ENCODE peak calls at places on chromosomes 7 and 10, in five cellular contexts. One of them, this sample, is unnamed.

GRCh38 chr7:66504131-66504530 is 124.5 kb upstream of the KCTD7 start:
- DNase-seq in stimulated activated CD4-positive, alpha-beta T cell treated with anti-CD3 and anti-CD28 coated beads, Interleukin-1b, Interleukin-23, amount 100 ng/mL, for 4 hours: no peak
- DNase-seq in NCI-H2171: no peak
- DNase-seq in H7: peak
- DNase-seq in progenitor cell of endocrine pancreas: no peak
- DNase-seq in this sample: no peak

GRCh38 chr7:138871691-138872090 is 73.7 kb upstream of the ATP6V0A4 start:
- DNase-seq in progenitor cell of endocrine pancreas: no peak
- DNase-seq in NCI-H2171: no peak
- DNase-seq in H7: no peak
- DNase-seq in stimulated activated CD4-positive, alpha-beta T cell treated with anti-CD3 and anti-CD28 coated beads, Interleukin-1b, Interleukin-23, amount 100 ng/mL, for 4 hours: no peak
- DNase-seq in this sample: no peak

GRCh38 chr10:60661627-60662026 is 116.7 kb upstream of the CDK1 start:
- DNase-seq in H7: no peak
- DNase-seq in stimulated activated CD4-positive, alpha-beta T cell treated with anti-CD3 and anti-CD28 coated beads, Interleukin-1b, Interleukin-23, amount 100 ng/mL, for 4 hours: no peak
- DNase-seq in progenitor cell of endocrine pancreas: no peak
- DNase-seq in NCI-H2171: no peak
- DNase-seq in this sample: no peak

GRCh38 chr10:4807803-4808507 is 18.1 kb upstream of the AKR1E2 start:
- DNase-seq in progenitor cell of endocrine pancreas: no peak
- DNase-seq in H7: no peak
- DNase-seq in stimulated activated CD4-positive, alpha-beta T cell treated with anti-CD3 and anti-CD28 coated beads, Interleukin-1b, Interleukin-23, amount 100 ng/mL, for 4 hours: no peak
- DNase-seq in NCI-H2171: no peak
- DNase-seq in this sample: no peak

GRCh38 chr7:149459540-149460433 is 1.1 kb downstream of the ZNF777 start:
- DNase-seq in stimulated activated CD4-positive, alpha-beta T cell treated with anti-CD3 and anti-CD28 coated beads, Interleukin-1b, Interleukin-23, amount 100 ng/mL, for 4 hours: no peak
- DNase-seq in H7: peak
- DNase-seq in progenitor cell of endocrine pancreas: no peak
- DNase-seq in NCI-H2171: no peak
- DNase-seq in this sample: peak

GRCh38 chr10:99008106-99008505 is 227.5 kb downstream of the HPSE2 start:
- DNase-seq in H7: no peak
- DNase-seq in NCI-H2171: no peak
- DNase-seq in progenitor cell of endocrine pancreas: no peak
- DNase-seq in stimulated activated CD4-positive, alpha-beta T cell treated with anti-CD3 and anti-CD28 coated beads, Interleukin-1b, Interleukin-23, amount 100 ng/mL, for 4 hours: no peak
- DNase-seq in this sample: no peak

GRCh38 chr10:29713450-29713849 is 78.7 kb upstream of the SVIL start:
- DNase-seq in H7: no peak
- DNase-seq in stimulated activated CD4-positive, alpha-beta T cell treated with anti-CD3 and anti-CD28 coated beads, Interleukin-1b, Interleukin-23, amount 100 ng/mL, for 4 hours: no peak
- DNase-seq in progenitor cell of endocrine pancreas: no peak
- DNase-seq in NCI-H2171: no peak
- DNase-seq in this sample: no peak

GRCh38 chr10:73773152-73773879 is 8.5 kb upstream of the CHCHD1 start:
- DNase-seq in H7: no peak
- DNase-seq in progenitor cell of endocrine pancreas: no peak
- DNase-seq in NCI-H2171: no peak
- DNase-seq in stimulated activated CD4-positive, alpha-beta T cell treated with anti-CD3 and anti-CD28 coated beads, Interleukin-1b, Interleukin-23, amount 100 ng/mL, for 4 hours: no peak
- DNase-seq in this sample: no peak

GRCh38 chr10:16717617-16718395 is 99.4 kb downstream of the RSU1 start:
- DNase-seq in NCI-H2171: no peak
- DNase-seq in progenitor cell of endocrine pancreas: no peak
- DNase-seq in H7: no peak
- DNase-seq in stimulated activated CD4-positive, alpha-beta T cell treated with anti-CD3 and anti-CD28 coated beads, Interleukin-1b, Interleukin-23, amount 100 ng/mL, for 4 hours: no peak
- DNase-seq in this sample: no peak

GRCh38 chr10:107548301-107548700 is 383.8 kb upstream of the SORCS1 start:
- DNase-seq in H7: peak
- DNase-seq in progenitor cell of endocrine pancreas: no peak
- DNase-seq in NCI-H2171: no peak
- DNase-seq in stimulated activated CD4-positive, alpha-beta T cell treated with anti-CD3 and anti-CD28 coated beads, Interleukin-1b, Interleukin-23, amount 100 ng/mL, for 4 hours: no peak
- DNase-seq in this sample: no peak

GRCh38 chr10:92897916-92898315 is 49.6 kb downstream of the EXOC6 start:
- DNase-seq in stimulated activated CD4-positive, alpha-beta T cell treated with anti-CD3 and anti-CD28 coated beads, Interleukin-1b, Interleukin-23, amount 100 ng/mL, for 4 hours: no peak
- DNase-seq in NCI-H2171: no peak
- DNase-seq in H7: no peak
- DNase-seq in progenitor cell of endocrine pancreas: no peak
- DNase-seq in this sample: no peak

GRCh38 chr7:25647007-25647406 is 418.7 kb upstream of the NPVF start:
- DNase-seq in stimulated activated CD4-positive, alpha-beta T cell treated with anti-CD3 and anti-CD28 coated beads, Interleukin-1b, Interleukin-23, amount 100 ng/mL, for 4 hours: no peak
- DNase-seq in progenitor cell of endocrine pancreas: no peak
- DNase-seq in H7: no peak
- DNase-seq in NCI-H2171: no peak
- DNase-seq in this sample: no peak

GRCh38 chr7:55504093-55504859 is 68.0 kb downstream of the VOPP1 start:
- DNase-seq in NCI-H2171: no peak
- DNase-seq in H7: no peak
- DNase-seq in stimulated activated CD4-positive, alpha-beta T cell treated with anti-CD3 and anti-CD28 coated beads, Interleukin-1b, Interleukin-23, amount 100 ng/mL, for 4 hours: no peak
- DNase-seq in progenitor cell of endocrine pancreas: no peak
- DNase-seq in this sample: no peak

GRCh38 chr7:117158941-117159705 is 163.7 kb downstream of the WNT2 start:
- DNase-seq in stimulated activated CD4-positive, alpha-beta T cell treated with anti-CD3 and anti-CD28 coated beads, Interleukin-1b, Interleukin-23, amount 100 ng/mL, for 4 hours: no peak
- DNase-seq in H7: no peak
- DNase-seq in progenitor cell of endocrine pancreas: no peak
- DNase-seq in NCI-H2171: no peak
- DNase-seq in this sample: no peak

GRCh38 chr7:120053390-120053961 is 219.5 kb upstream of the KCND2 start:
- DNase-seq in NCI-H2171: no peak
- DNase-seq in H7: no peak
- DNase-seq in stimulated activated CD4-positive, alpha-beta T cell treated with anti-CD3 and anti-CD28 coated beads, Interleukin-1b, Interleukin-23, amount 100 ng/mL, for 4 hours: no peak
- DNase-seq in progenitor cell of endocrine pancreas: no peak
- DNase-seq in this sample: no peak

GRCh38 chr7:43417455-43417854 is 165.5 kb upstream of the STK17A start:
- DNase-seq in H7: no peak
- DNase-seq in NCI-H2171: no peak
- DNase-seq in progenitor cell of endocrine pancreas: no peak
- DNase-seq in stimulated activated CD4-positive, alpha-beta T cell treated with anti-CD3 and anti-CD28 coated beads, Interleukin-1b, Interleukin-23, amount 100 ng/mL, for 4 hours: no peak
- DNase-seq in this sample: no peak

GRCh38 chr10:60921631-60922030 is 22.4 kb downstream of the RHOBTB1 start:
- DNase-seq in H7: no peak
- DNase-seq in progenitor cell of endocrine pancreas: no peak
- DNase-seq in stimulated activated CD4-positive, alpha-beta T cell treated with anti-CD3 and anti-CD28 coated beads, Interleukin-1b, Interleukin-23, amount 100 ng/mL, for 4 hours: no peak
- DNase-seq in NCI-H2171: peak
- DNase-seq in this sample: no peak

GRCh38 chr10:116665541-116666125 is 44.9 kb downstream of the PNLIPRP2 start:
- DNase-seq in progenitor cell of endocrine pancreas: no peak
- DNase-seq in H7: no peak
- DNase-seq in stimulated activated CD4-positive, alpha-beta T cell treated with anti-CD3 and anti-CD28 coated beads, Interleukin-1b, Interleukin-23, amount 100 ng/mL, for 4 hours: no peak
- DNase-seq in NCI-H2171: no peak
- DNase-seq in this sample: no peak

GRCh38 chr10:49082767-49083166 is 32.6 kb downstream of the VSTM4 start:
- DNase-seq in stimulated activated CD4-positive, alpha-beta T cell treated with anti-CD3 and anti-CD28 coated beads, Interleukin-1b, Interleukin-23, amount 100 ng/mL, for 4 hours: no peak
- DNase-seq in H7: no peak
- DNase-seq in NCI-H2171: no peak
- DNase-seq in progenitor cell of endocrine pancreas: no peak
- DNase-seq in this sample: no peak

GRCh38 chr10:72846225-72846624 is 47.3 kb upstream of the OIT3 start:
- DNase-seq in progenitor cell of endocrine pancreas: no peak
- DNase-seq in NCI-H2171: no peak
- DNase-seq in H7: no peak
- DNase-seq in stimulated activated CD4-positive, alpha-beta T cell treated with anti-CD3 and anti-CD28 coated beads, Interleukin-1b, Interleukin-23, amount 100 ng/mL, for 4 hours: no peak
- DNase-seq in this sample: no peak

GRCh38 chr7:20172736-20173334 is 44.3 kb downstream of the MACC1 start:
- DNase-seq in progenitor cell of endocrine pancreas: peak
- DNase-seq in NCI-H2171: peak
- DNase-seq in stimulated activated CD4-positive, alpha-beta T cell treated with anti-CD3 and anti-CD28 coated beads, Interleukin-1b, Interleukin-23, amount 100 ng/mL, for 4 hours: no peak
- DNase-seq in H7: peak
- DNase-seq in this sample: peak

GRCh38 chr10:48901152-48901705 is 38.4 kb downstream of the LRRC18 start:
- DNase-seq in progenitor cell of endocrine pancreas: no peak
- DNase-seq in H7: no peak
- DNase-seq in NCI-H2171: no peak
- DNase-seq in stimulated activated CD4-positive, alpha-beta T cell treated with anti-CD3 and anti-CD28 coated beads, Interleukin-1b, Interleukin-23, amount 100 ng/mL, for 4 hours: no peak
- DNase-seq in this sample: no peak

GRCh38 chr10:26721561-26721960 is 24.1 kb downstream of the PDSS1 start:
- DNase-seq in progenitor cell of endocrine pancreas: no peak
- DNase-seq in NCI-H2171: no peak
- DNase-seq in H7: no peak
- DNase-seq in stimulated activated CD4-positive, alpha-beta T cell treated with anti-CD3 and anti-CD28 coated beads, Interleukin-1b, Interleukin-23, amount 100 ng/mL, for 4 hours: no peak
- DNase-seq in this sample: no peak

GRCh38 chr7:128112781-128113221 is 81.6 kb upstream of the LRRC4 start:
- DNase-seq in stimulated activated CD4-positive, alpha-beta T cell treated with anti-CD3 and anti-CD28 coated beads, Interleukin-1b, Interleukin-23, amount 100 ng/mL, for 4 hours: no peak
- DNase-seq in H7: no peak
- DNase-seq in progenitor cell of endocrine pancreas: no peak
- DNase-seq in NCI-H2171: peak
- DNase-seq in this sample: no peak

GRCh38 chr7:111587715-111588433 is 25.6 kb upstream of the IMMP2L start:
- DNase-seq in H7: no peak
- DNase-seq in NCI-H2171: no peak
- DNase-seq in progenitor cell of endocrine pancreas: no peak
- DNase-seq in stimulated activated CD4-positive, alpha-beta T cell treated with anti-CD3 and anti-CD28 coated beads, Interleukin-1b, Interleukin-23, amount 100 ng/mL, for 4 hours: no peak
- DNase-seq in this sample: no peak

GRCh38 chr7:20797174-20798080 is 10.7 kb upstream of the SP8 start:
- DNase-seq in stimulated activated CD4-positive, alpha-beta T cell treated with anti-CD3 and anti-CD28 coated beads, Interleukin-1b, Interleukin-23, amount 100 ng/mL, for 4 hours: no peak
- DNase-seq in progenitor cell of endocrine pancreas: no peak
- DNase-seq in NCI-H2171: no peak
- DNase-seq in H7: peak
- DNase-seq in this sample: peak

GRCh38 chr7:13336227-13336626 is 648.8 kb downstream of the ARL4A start:
- DNase-seq in progenitor cell of endocrine pancreas: no peak
- DNase-seq in stimulated activated CD4-positive, alpha-beta T cell treated with anti-CD3 and anti-CD28 coated beads, Interleukin-1b, Interleukin-23, amount 100 ng/mL, for 4 hours: no peak
- DNase-seq in NCI-H2171: no peak
- DNase-seq in H7: no peak
- DNase-seq in this sample: no peak

GRCh38 chr10:99938563-99938962 is 71.2 kb downstream of the DNMBP start:
- DNase-seq in NCI-H2171: no peak
- DNase-seq in progenitor cell of endocrine pancreas: no peak
- DNase-seq in stimulated activated CD4-positive, alpha-beta T cell treated with anti-CD3 and anti-CD28 coated beads, Interleukin-1b, Interleukin-23, amount 100 ng/mL, for 4 hours: no peak
- DNase-seq in H7: no peak
- DNase-seq in this sample: no peak

GRCh38 chr10:77738496-77739158 is 101.0 kb upstream of the KCNMA1 start:
- DNase-seq in stimulated activated CD4-positive, alpha-beta T cell treated with anti-CD3 and anti-CD28 coated beads, Interleukin-1b, Interleukin-23, amount 100 ng/mL, for 4 hours: no peak
- DNase-seq in NCI-H2171: no peak
- DNase-seq in H7: no peak
- DNase-seq in progenitor cell of endocrine pancreas: no peak
- DNase-seq in this sample: no peak

GRCh38 chr10:123648595-123648994 is 17.6 kb upstream of the GPR26 start:
- DNase-seq in stimulated activated CD4-positive, alpha-beta T cell treated with anti-CD3 and anti-CD28 coated beads, Interleukin-1b, Interleukin-23, amount 100 ng/mL, for 4 hours: no peak
- DNase-seq in NCI-H2171: no peak
- DNase-seq in progenitor cell of endocrine pancreas: no peak
- DNase-seq in H7: no peak
- DNase-seq in this sample: no peak

GRCh38 chr7:130444230-130444629 is 3.4 kb upstream of the CEP41 start:
- DNase-seq in H7: no peak
- DNase-seq in progenitor cell of endocrine pancreas: no peak
- DNase-seq in stimulated activated CD4-positive, alpha-beta T cell treated with anti-CD3 and anti-CD28 coated beads, Interleukin-1b, Interleukin-23, amount 100 ng/mL, for 4 hours: no peak
- DNase-seq in NCI-H2171: no peak
- DNase-seq in this sample: no peak

GRCh38 chr7:43784030-43785001 is 25.8 kb downstream of the BLVRA start:
- DNase-seq in progenitor cell of endocrine pancreas: no peak
- DNase-seq in stimulated activated CD4-positive, alpha-beta T cell treated with anti-CD3 and anti-CD28 coated beads, Interleukin-1b, Interleukin-23, amount 100 ng/mL, for 4 hours: no peak
- DNase-seq in NCI-H2171: no peak
- DNase-seq in H7: no peak
- DNase-seq in this sample: no peak

GRCh38 chr7:22932896-22933295 is 81.0 kb downstream of the HYCC1 start:
- DNase-seq in stimulated activated CD4-positive, alpha-beta T cell treated with anti-CD3 and anti-CD28 coated beads, Interleukin-1b, Interleukin-23, amount 100 ng/mL, for 4 hours: no peak
- DNase-seq in NCI-H2171: no peak
- DNase-seq in progenitor cell of endocrine pancreas: no peak
- DNase-seq in H7: no peak
- DNase-seq in this sample: no peak

GRCh38 chr10:65110029-65110428 is 1588.8 kb downstream of the REEP3 start:
- DNase-seq in H7: no peak
- DNase-seq in progenitor cell of endocrine pancreas: no peak
- DNase-seq in stimulated activated CD4-positive, alpha-beta T cell treated with anti-CD3 and anti-CD28 coated beads, Interleukin-1b, Interleukin-23, amount 100 ng/mL, for 4 hours: no peak
- DNase-seq in NCI-H2171: no peak
- DNase-seq in this sample: no peak

This sample was measured in HuH-7.5.